ENCODE peak calls at places on chromosomes 11 and 22, in six cellular contexts. V is H1, W is K562, H is HepG2, C is GM12891, I is GM12878. L is an unnamed sample.

GRCh38 chr11:46537121-46537520 is 56.7 kb downstream of the AMBRA1 start:
- DNase-seq in V (no peak), H (no peak), W (no peak), I (no peak), C (no peak), L (no peak)

GRCh38 chr11:23976776-23977380 is 520.0 kb upstream of the LUZP2 start:
- DNase-seq in W (no peak), I (no peak), C (no peak), H (no peak), V (no peak), L (no peak)

GRCh38 chr11:57547854-57548377 is 10.5 kb downstream of the SMTNL1 start:
- DNase-seq in W (no peak), V (no peak), I (no peak), C (peak; percentile 74), H (no peak), L (peak; percentile 43)

GRCh38 chr11:124756753-124757227 is 4.7 kb upstream of the VSIG2 start:
- DNase-seq in W (no peak), V (peak; percentile 51), H (no peak), C (no peak), I (no peak), L (no peak)

GRCh38 chr11:95485115-95485900 is 254.3 kb upstream of the SESN3 start:
- DNase-seq in W (no peak), C (no peak), V (no peak), I (no peak), H (no peak), L (no peak)

GRCh38 chr22:37544955-37545702 is 15.2 kb upstream of the CDC42EP1 start:
- DNase-seq in W (no peak), I (no peak), V (peak; percentile 95), C (peak; percentile 64), H (peak; percentile 81), L (no peak)

GRCh38 chr11:14541180-14541579 is 21.0 kb upstream of the PSMA1 start:
- DNase-seq in V (no peak), I (no peak), W (no peak), C (no peak), H (peak; percentile 36), L (no peak)

GRCh38 chr11:12509371-12509770 is 132.0 kb downstream of the PARVA start:
- DNase-seq in V (peak; percentile 37), I (no peak), C (no peak), H (no peak), W (no peak), L (no peak)

GRCh38 chr11:94504689-94505293 is 7.5 kb upstream of the C11orf97 start:
- DNase-seq in H (peak; percentile 43), V (no peak), I (no peak), W (peak; percentile 44), C (no peak), L (no peak)

GRCh38 chr11:35968386-35969088 is 24.7 kb downstream of the LDLRAD3 start:
- DNase-seq in V (no peak), C (no peak), I (no peak), W (no peak), H (no peak), L (no peak)

GRCh38 chr11:1693327-1694063 is 3.5 kb upstream of the KRTAP5-6 start:
- DNase-seq in C (peak; percentile 81), H (peak; percentile 50), V (peak; percentile 95), I (no peak), W (peak; percentile 88), L (peak; percentile 78)

GRCh38 chr11:73265278-73265810 is 6.8 kb upstream of the P2RY6 start:
- DNase-seq in I (no peak), C (no peak), H (no peak), W (no peak), V (no peak), L (no peak)

GRCh38 chr22:36879775-36880174 is 19.0 kb downstream of the NCF4 start:
- DNase-seq in I (no peak), W (no peak), V (no peak), C (no peak), H (no peak), L (no peak)

GRCh38 chr11:107791343-107792048 is 67.1 kb downstream of the SLC35F2 start:
- DNase-seq in V (no peak), H (no peak), W (no peak), I (no peak), C (no peak), L (no peak)

GRCh38 chr11:104033134-104033533 is 3.3 kb upstream of the DDI1 start:
- DNase-seq in H (peak; percentile 73), C (no peak), I (no peak), W (no peak), V (no peak), L (no peak)

GRCh38 chr11:30735946-30736345 is 149.8 kb upstream of the MPPED2 start:
- DNase-seq in I (no peak), W (no peak), C (no peak), H (no peak), V (no peak), L (no peak)

GRCh38 chr11:2089536-2090165 is 49.5 kb downstream of the IGF2 start:
- DNase-seq in V (peak; percentile 63), C (peak; percentile 59), H (peak; percentile 54), I (no peak), W (peak; percentile 95), L (no peak)

GRCh38 chr22:27193636-27194035 is 536.2 kb downstream of the MIAT start:
- DNase-seq in H (no peak), I (no peak), W (no peak), C (no peak), V (no peak), L (no peak)

GRCh38 chr11:126594921-126595367 is 239.5 kb downstream of the ST3GAL4 start:
- DNase-seq in I (no peak), H (no peak), W (no peak), V (no peak), C (no peak), L (no peak)

GRCh38 chr22:32281092-32281491 is 25.9 kb upstream of the SLC5A4 start:
- DNase-seq in V (no peak), W (no peak), C (no peak), H (no peak), I (no peak), L (no peak)

GRCh38 chr11:102708654-102709053 is 3.1 kb upstream of the MMP27 start:
- DNase-seq in C (no peak), W (no peak), V (no peak), H (no peak), I (no peak), L (no peak)

GRCh38 chr22:45065726-45066125 is 55.9 kb upstream of the PHF21B start:
- DNase-seq in I (no peak), H (no peak), V (no peak), C (no peak), W (no peak), L (no peak)
- TF ChIP-seq POLR2A in I (no peak), H (no peak), V (no peak), C (no peak), W (no peak), L (no peak)

GRCh38 chr22:50010676-50011446 is 1.7 kb downstream of the IL17REL start:
- DNase-seq in H (no peak), I (no peak), C (peak; percentile 69), V (peak; percentile 54), W (peak; percentile 65), L (peak; percentile 72)
- TF ChIP-seq TAF1 in H (no peak), I (no peak), C (no peak), V (no peak), W (no peak), L (no peak)

GRCh38 chr11:78418584-78419211 is 1.1 kb upstream of the GAB2 start:
- DNase-seq in V (no peak), I (no peak), H (no peak), C (no peak), W (no peak), L (no peak)

GRCh38 chr11:78417888-78418583 is 416 bp upstream of the GAB2 start:
- DNase-seq in C (peak; percentile 67), V (peak; percentile 82), I (no peak), H (peak; percentile 66), W (peak; percentile 90), L (no peak)

GRCh38 chr11:78419327-78419726 is 1.7 kb upstream of the GAB2 start:
- DNase-seq in W (no peak), V (no peak), C (no peak), I (no peak), H (no peak), L (no peak)

GRCh38 chr11:78420796-78421209 is 3.2 kb upstream of the GAB2 start:
- DNase-seq in C (no peak), H (no peak), W (no peak), V (no peak), I (no peak), L (no peak)

DNA sequence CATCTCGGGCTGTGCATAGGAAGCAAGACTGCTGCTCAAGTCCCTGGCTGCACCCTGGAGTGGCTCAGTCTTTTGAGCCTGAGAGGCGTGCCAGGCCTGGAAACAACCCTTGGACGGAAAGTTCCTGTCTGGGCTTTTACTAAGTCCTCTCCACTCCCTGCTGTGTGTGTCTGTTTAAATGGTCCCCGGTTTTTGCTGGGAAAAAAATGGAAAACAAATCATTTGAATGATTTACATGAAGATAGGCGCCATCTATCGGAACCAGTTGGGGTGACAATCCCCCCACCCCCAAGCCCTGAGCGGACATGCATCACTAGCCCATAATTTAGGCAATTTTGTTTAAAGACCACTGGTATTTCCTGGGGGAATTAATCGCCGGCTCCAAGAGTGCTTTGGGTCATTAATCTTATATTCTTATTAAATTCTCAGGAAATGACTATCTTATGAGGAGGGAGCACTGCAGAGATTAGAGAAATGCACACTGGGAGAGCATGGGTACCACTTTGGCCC is 2.7 kb upstream of the GAB2 start:
- DNase-seq in C (no peak), H (peak; percentile 33), W (peak; percentile 39), V (peak; percentile 76), I (no peak), L (no peak)
- TF ChIP-seq POLR2AphosphoS5 in C (no peak), H (no peak), W (no peak), V (no peak), I (no peak), L (no peak)

DNA sequence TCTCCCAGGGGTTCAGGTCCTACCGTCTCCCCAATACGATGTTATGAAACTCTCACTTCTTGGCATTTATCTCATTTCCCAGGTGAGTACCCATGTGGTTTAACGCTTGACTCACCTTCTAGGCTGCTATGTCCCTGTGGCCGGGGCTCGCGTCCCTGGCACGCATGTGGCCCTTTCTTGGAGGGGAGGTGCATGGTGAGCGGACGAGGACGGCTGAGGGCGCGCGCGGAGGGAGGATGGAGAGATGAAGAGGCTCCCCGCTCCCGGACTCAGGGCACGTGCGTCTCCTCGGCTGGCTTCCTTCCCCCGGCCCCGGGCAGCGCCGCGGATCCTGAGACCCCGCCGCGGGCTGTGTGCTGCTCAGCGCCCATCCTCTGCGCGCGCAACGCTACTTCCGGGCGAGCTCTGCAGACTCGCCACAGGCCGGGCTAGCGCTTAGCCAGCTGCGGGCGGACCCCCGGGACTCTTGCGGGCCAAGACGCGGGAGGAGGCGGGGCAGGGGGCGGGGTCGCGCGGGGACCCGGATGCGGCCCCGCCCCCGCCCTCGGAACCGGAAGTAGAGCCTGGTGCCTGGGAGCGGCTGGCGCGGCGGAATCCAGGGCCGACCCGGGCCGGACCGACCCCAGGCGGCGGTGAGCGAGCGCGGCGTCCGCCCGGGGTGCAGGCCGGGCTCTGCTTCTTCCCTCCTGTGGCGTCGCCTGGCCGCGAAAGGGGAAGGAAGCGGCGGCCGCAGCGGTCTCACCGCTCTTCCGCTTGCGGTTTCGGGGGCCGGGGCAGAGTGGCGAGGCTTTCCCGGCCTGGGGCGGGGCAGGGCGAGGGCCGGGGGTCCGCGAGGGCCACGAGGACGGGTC is at the start of gene CTTN:
- DNase-seq in H (peak; percentile 79), I (peak; percentile 24), C (peak; percentile 84), W (peak; percentile 98), V (peak; percentile 90), L (peak; percentile 78)
- TF ChIP-seq POLR2A in H (peak; percentile 62), I (peak; percentile 60), C (no peak), W (peak; percentile 86), V (peak; percentile 70), L (no peak)

L was measured in GM12892.